ENCODE peak calls at places on chromosomes 1 and 21, in nine cellular contexts. K is NCI-H2081; V is NCI-H187; A is T-helper 1 cell; Z is foreskin fibroblast; O is GM12891; H is M059J; F is ELF-1; C is stimulated activated CD4-positive, alpha-beta T cell treated with anti-CD3 and anti-CD28 coated beads, Interleukin-4, amount 100 ng/mL, for 48 hours. E is an unnamed sample.

GRCh38 chr1:167748901-167749300 is 27.1 kb downstream of the MPZL1 start:
- DNase-seq in A (no peak), K (no peak), Z (no peak), C (no peak), H (peak; percentile 39), F (no peak), V (no peak), O (no peak), E (no peak)

GRCh38 chr21:27683292-27683691 is 716.4 kb upstream of the ADAMTS5 start:
- DNase-seq in O (no peak), A (no peak), Z (no peak), C (no peak), H (no peak), F (no peak), K (no peak), V (no peak), E (no peak)

GRCh38 chr1:231841616-231842344 is 215.2 kb downstream of the DISC1 start:
- DNase-seq in O (no peak), C (no peak), V (no peak), F (no peak), A (no peak), H (peak; percentile 56), Z (peak; percentile 87), K (no peak), E (peak; percentile 64)

GRCh38 chr1:35717911-35718476 is 690 bp downstream of the C1orf216 start:
- DNase-seq in H (peak; percentile 85), K (peak; percentile 41), Z (peak; percentile 89), C (no peak), A (no peak), F (peak; percentile 64), V (no peak), O (no peak), E (peak; percentile 90)

GRCh38 chr1:24108334-24109165 is 3.4 kb downstream of the MYOM3 start:
- DNase-seq in O (no peak), H (peak; percentile 92), F (no peak), K (no peak), C (no peak), V (no peak), A (no peak), Z (peak; percentile 78), E (peak; percentile 94)

GRCh38 chr1:230794431-230794830 is 47.2 kb downstream of the CAPN9 start:
- DNase-seq in A (no peak), C (no peak), V (no peak), K (no peak), O (no peak), H (peak; percentile 9), F (no peak), Z (peak; percentile 56), E (peak; percentile 8)

GRCh38 chr1:214386747-214387146 is 105.8 kb downstream of the SMYD2 start:
- DNase-seq in C (no peak), Z (no peak), V (no peak), F (peak; percentile 27), O (no peak), A (peak; percentile 58), K (no peak), H (peak; percentile 89), E (peak; percentile 38)

GRCh38 chr1:238647877-238648276 is 738.5 kb upstream of the CHRM3 start:
- DNase-seq in C (no peak), Z (peak; percentile 54), A (no peak), K (no peak), O (no peak), F (peak; percentile 77), H (peak; percentile 98), V (no peak), E (peak; percentile 40)

GRCh38 chr1:192251735-192252134 is 65.1 kb upstream of the RGS21 start:
- DNase-seq in O (no peak), C (no peak), A (no peak), V (no peak), H (no peak), Z (no peak), K (no peak), F (no peak), E (no peak)

GRCh38 chr1:240237305-240237721 is 145.6 kb downstream of the FMN2 start:
- DNase-seq in Z (peak; percentile 84), K (no peak), V (no peak), C (no peak), F (no peak), O (no peak), A (no peak), H (peak; percentile 82), E (peak; percentile 56)

GRCh38 chr1:149888999-149889289 is 10.4 kb upstream of the BOLA1 start:
- DNase-seq in H (peak; percentile 80), V (no peak), F (no peak), A (no peak), C (no peak), Z (peak; percentile 80), O (no peak), K (no peak), E (peak; percentile 23)

GRCh38 chr1:57033222-57034019 is 67.6 kb upstream of the C8B start:
- DNase-seq in V (no peak), C (no peak), A (no peak), Z (no peak), H (no peak), F (no peak), K (no peak), O (no peak), E (no peak)

GRCh38 chr1:224168859-224169380 is 14.1 kb upstream of the DEGS1 start:
- DNase-seq in O (peak; percentile 48), Z (peak; percentile 76), C (no peak), K (no peak), H (peak; percentile 97), A (peak; percentile 90), V (no peak), F (no peak), E (peak; percentile 61)

GRCh38 chr1:40385437-40386310 is 12.1 kb downstream of the SMAP2 start:
- DNase-seq in F (no peak), Z (no peak), O (no peak), A (peak; percentile 90), C (no peak), H (no peak), V (no peak), K (no peak), E (no peak)

GRCh38 chr1:156898151-156898550 is 4.6 kb downstream of the PEAR1 start:
- DNase-seq in C (no peak), H (no peak), V (no peak), Z (peak; percentile 51), A (no peak), K (no peak), F (peak; percentile 84), O (no peak), E (no peak)

GRCh38 chr1:2199042-2199810 is 4.7 kb upstream of the FAAP20 start:
- DNase-seq in K (peak; percentile 76), F (peak; percentile 88), O (peak; percentile 86), C (peak; percentile 69), H (no peak), A (peak; percentile 93), Z (peak; percentile 95), V (peak; percentile 22), E (peak; percentile 88)

GRCh38 chr1:31239653-31240241 is at the start of gene NKAIN1:
- DNase-seq in K (peak; percentile 48), Z (peak; percentile 66), A (no peak), F (peak; percentile 71), V (no peak), C (no peak), H (peak; percentile 51), O (no peak), E (peak; percentile 83)

GRCh38 chr1:2160691-2161320 is 33.8 kb downstream of the FAAP20 start:
- DNase-seq in K (no peak), H (no peak), A (no peak), V (no peak), O (no peak), Z (no peak), F (no peak), C (no peak), E (no peak)

GRCh38 chr1:116573388-116574100 is 2.7 kb upstream of the CD58 start:
- DNase-seq in F (no peak), K (no peak), C (no peak), O (no peak), A (no peak), H (no peak), Z (peak; percentile 52), V (no peak), E (no peak)

GRCh38 chr1:59900640-59901039 is 25.9 kb downstream of the CYP2J2 start:
- DNase-seq in O (no peak), V (no peak), A (no peak), F (peak; percentile 27), Z (peak; percentile 25), H (peak; percentile 3), K (no peak), C (no peak), E (no peak)

GRCh38 chr1:5447479-5448070 is 544.6 kb downstream of the NPHP4 start:
- DNase-seq in O (no peak), K (no peak), C (no peak), H (no peak), Z (no peak), F (no peak), A (no peak), V (no peak), E (no peak)

GRCh38 chr1:39973503-39974135 is 18.7 kb downstream of the MFSD2A start:
- DNase-seq in A (peak; percentile 57), C (peak; percentile 72), F (peak; percentile 82), K (peak; percentile 70), H (peak; percentile 66), Z (peak; percentile 83), O (peak; percentile 76), V (peak; percentile 25), E (peak; percentile 82)

GRCh38 chr1:36322786-36323635 is 434 bp downstream of the EVA1B start:
- DNase-seq in F (peak; percentile 46), H (peak; percentile 49), Z (peak; percentile 90), V (no peak), K (no peak), O (peak; percentile 53), A (peak; percentile 41), C (no peak), E (peak; percentile 68)

GRCh38 chr1:212147581-212148033 is 112.1 kb downstream of the DTL start:
- DNase-seq in V (peak; percentile 45), K (no peak), O (no peak), Z (no peak), A (no peak), F (peak; percentile 38), H (no peak), C (no peak), E (no peak)

GRCh38 chr1:204709960-204710912 is 24.7 kb upstream of the LRRN2 start:
- DNase-seq in A (no peak), C (no peak), H (no peak), Z (no peak), K (no peak), F (peak; percentile 81), O (no peak), V (no peak), E (no peak)

GRCh38 chr1:68231627-68232303 is 558 bp downstream of the WLS start:
- DNase-seq in C (no peak), O (no peak), A (no peak), F (no peak), V (no peak), Z (peak; percentile 90), H (peak; percentile 85), K (peak; percentile 60), E (peak; percentile 76)

GRCh38 chr1:195150768-195151167 is 1457.5 kb downstream of the KCNT2 start:
- DNase-seq in C (no peak), F (no peak), K (no peak), H (no peak), O (no peak), V (no peak), Z (no peak), A (no peak), E (no peak)

GRCh38 chr1:179231923-179232322 is 2.4 kb upstream of the ABL2 start:
- DNase-seq in O (no peak), A (no peak), H (peak; percentile 52), C (no peak), K (no peak), Z (peak; percentile 66), F (no peak), V (no peak), E (peak; percentile 30)

GRCh38 chr1:99650773-99651437 is 5.0 kb downstream of the PALMD start:
- DNase-seq in F (no peak), Z (no peak), V (no peak), K (no peak), C (no peak), O (no peak), A (no peak), H (peak; percentile 44), E (no peak)

GRCh38 chr1:222034790-222035189 is 292.9 kb upstream of the DUSP10 start:
- DNase-seq in F (no peak), A (no peak), O (no peak), K (no peak), Z (no peak), H (no peak), C (no peak), V (no peak), E (no peak)

GRCh38 chr1:157363660-157364140 is 188.6 kb downstream of the FCRL5 start:
- DNase-seq in F (peak; percentile 42), H (peak; percentile 30), O (no peak), V (no peak), A (no peak), K (peak; percentile 49), C (no peak), Z (peak; percentile 69), E (peak; percentile 77)